ENCODE peak calls at places on chromosomes 5 and 9, in five cellular contexts. One of them, this sample, is unnamed.

GRCh38 chr5:124395287-124395686 is 351.2 kb downstream of the ZNF608 start:
- DNase-seq in mesothelial cell of epicardium: no peak
- DNase-seq in fibroblast of mammary gland: no peak
- DNase-seq in cardiac muscle cell: peak
- DNase-seq in stomach: no peak
- DNase-seq in this sample: no peak

GRCh38 chr5:1172670-1173404 is 28.6 kb upstream of the SLC6A19 start:
- DNase-seq in stomach: no peak
- DNase-seq in mesothelial cell of epicardium: no peak
- DNase-seq in fibroblast of mammary gland: no peak
- DNase-seq in cardiac muscle cell: no peak
- DNase-seq in this sample: no peak

GRCh38 chr5:36820900-36821299 is 55.7 kb upstream of the NIPBL start:
- DNase-seq in stomach: no peak
- DNase-seq in mesothelial cell of epicardium: no peak
- DNase-seq in fibroblast of mammary gland: no peak
- DNase-seq in cardiac muscle cell: no peak
- DNase-seq in this sample: no peak

GRCh38 chr9:26463841-26464240 is 428.8 kb downstream of the CAAP1 start:
- DNase-seq in mesothelial cell of epicardium: no peak
- DNase-seq in fibroblast of mammary gland: no peak
- DNase-seq in cardiac muscle cell: no peak
- DNase-seq in stomach: no peak
- DNase-seq in this sample: no peak

GRCh38 chr9:304519-305185 is 90.0 kb downstream of the DOCK8 start:
- DNase-seq in cardiac muscle cell: no peak
- DNase-seq in stomach: no peak
- DNase-seq in fibroblast of mammary gland: no peak
- DNase-seq in mesothelial cell of epicardium: no peak
- DNase-seq in this sample: no peak

GRCh38 chr9:68443560-68443959 is 87.1 kb downstream of the PGM5 start:
- DNase-seq in cardiac muscle cell: no peak
- DNase-seq in mesothelial cell of epicardium: no peak
- DNase-seq in stomach: no peak
- DNase-seq in fibroblast of mammary gland: no peak
- DNase-seq in this sample: no peak

GRCh38 chr5:139979943-139980342 is 63.2 kb downstream of the NRG2 start:
- DNase-seq in cardiac muscle cell: no peak
- DNase-seq in fibroblast of mammary gland: no peak
- DNase-seq in mesothelial cell of epicardium: no peak
- DNase-seq in stomach: no peak
- DNase-seq in this sample: no peak

GRCh38 chr9:35696520-35697215 is 6.9 kb upstream of the TPM2 start:
- DNase-seq in cardiac muscle cell: peak
- DNase-seq in stomach: peak
- DNase-seq in fibroblast of mammary gland: peak
- DNase-seq in mesothelial cell of epicardium: peak
- DNase-seq in this sample: peak

GRCh38 chr9:79129865-79130480 is 441.8 kb upstream of the TLE4 start:
- DNase-seq in stomach: peak
- DNase-seq in cardiac muscle cell: peak
- DNase-seq in fibroblast of mammary gland: peak
- DNase-seq in mesothelial cell of epicardium: peak
- DNase-seq in this sample: no peak

GRCh38 chr9:68480807-68481206 is 59.9 kb downstream of the TMEM252 start:
- DNase-seq in cardiac muscle cell: no peak
- DNase-seq in mesothelial cell of epicardium: no peak
- DNase-seq in stomach: no peak
- DNase-seq in fibroblast of mammary gland: no peak
- DNase-seq in this sample: no peak

GRCh38 chr9:136977223-136978072 is at the start of gene PTGDS:
- DNase-seq in cardiac muscle cell: no peak
- DNase-seq in fibroblast of mammary gland: peak
- DNase-seq in mesothelial cell of epicardium: no peak
- DNase-seq in stomach: no peak
- DNase-seq in this sample: no peak

GRCh38 chr9:114205171-114206015 is 50.1 kb downstream of the COL27A1 start:
- DNase-seq in mesothelial cell of epicardium: peak
- DNase-seq in cardiac muscle cell: no peak
- DNase-seq in stomach: no peak
- DNase-seq in fibroblast of mammary gland: no peak
- DNase-seq in this sample: no peak

GRCh38 chr5:33272288-33272687 is 168.5 kb upstream of the TARS1 start:
- DNase-seq in mesothelial cell of epicardium: no peak
- DNase-seq in stomach: no peak
- DNase-seq in fibroblast of mammary gland: peak
- DNase-seq in cardiac muscle cell: no peak
- DNase-seq in this sample: no peak

GRCh38 chr5:179806250-179807045 is at the start of gene MGAT4B:
- DNase-seq in cardiac muscle cell: peak
- DNase-seq in fibroblast of mammary gland: peak
- DNase-seq in stomach: peak
- DNase-seq in mesothelial cell of epicardium: peak
- DNase-seq in this sample: peak

DNA sequence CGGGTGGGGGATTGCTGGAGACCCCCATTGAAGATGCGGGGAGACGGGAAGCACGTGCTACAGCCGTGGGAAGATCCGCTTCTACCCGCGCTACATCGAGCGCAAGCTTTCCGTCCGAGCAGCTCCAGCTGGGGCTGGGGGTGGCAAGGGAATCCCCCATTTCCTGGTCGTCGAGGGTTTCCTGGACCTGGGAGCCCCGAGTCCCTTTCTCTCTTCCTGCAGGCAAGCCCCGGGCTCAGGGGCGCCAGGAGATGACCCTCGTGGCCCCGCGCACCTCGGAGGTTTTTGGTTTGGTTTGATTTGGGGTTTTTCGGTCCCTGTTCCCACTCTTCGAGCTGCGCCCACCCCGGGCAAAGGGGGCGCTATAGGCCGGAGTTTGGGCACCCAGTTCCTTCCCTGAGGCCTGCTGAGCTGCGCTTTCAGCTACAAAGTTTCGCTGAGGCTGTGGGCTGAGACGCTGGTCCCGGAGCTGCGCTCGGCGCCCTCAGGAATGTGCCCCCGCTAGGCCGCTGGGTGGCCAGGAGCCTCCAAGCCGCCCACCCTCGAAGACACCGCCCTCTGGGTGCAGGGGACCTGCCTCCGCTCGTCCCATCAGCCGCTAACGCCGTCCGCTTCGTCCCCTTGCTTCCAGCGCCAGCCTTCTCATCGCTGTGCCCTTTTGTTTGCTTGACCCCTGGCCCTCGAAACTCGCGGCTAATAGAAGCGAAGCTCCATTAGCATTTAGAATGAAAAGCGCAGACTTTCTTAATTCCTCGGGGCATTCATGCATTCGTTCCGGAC is 2.9 kb downstream of the NR4A3 start:
- DNase-seq in cardiac muscle cell: peak
- DNase-seq in fibroblast of mammary gland: no peak
- DNase-seq in mesothelial cell of epicardium: peak
- DNase-seq in stomach: peak
- DNase-seq in this sample: peak
- TF ChIP-seq CTCF in cardiac muscle cell: peak
- TF ChIP-seq CTCF in fibroblast of mammary gland: peak
- TF ChIP-seq CTCF in mesothelial cell of epicardium: peak
- TF ChIP-seq CTCF in stomach: peak
- TF ChIP-seq CTCF in this sample: peak

DNA sequence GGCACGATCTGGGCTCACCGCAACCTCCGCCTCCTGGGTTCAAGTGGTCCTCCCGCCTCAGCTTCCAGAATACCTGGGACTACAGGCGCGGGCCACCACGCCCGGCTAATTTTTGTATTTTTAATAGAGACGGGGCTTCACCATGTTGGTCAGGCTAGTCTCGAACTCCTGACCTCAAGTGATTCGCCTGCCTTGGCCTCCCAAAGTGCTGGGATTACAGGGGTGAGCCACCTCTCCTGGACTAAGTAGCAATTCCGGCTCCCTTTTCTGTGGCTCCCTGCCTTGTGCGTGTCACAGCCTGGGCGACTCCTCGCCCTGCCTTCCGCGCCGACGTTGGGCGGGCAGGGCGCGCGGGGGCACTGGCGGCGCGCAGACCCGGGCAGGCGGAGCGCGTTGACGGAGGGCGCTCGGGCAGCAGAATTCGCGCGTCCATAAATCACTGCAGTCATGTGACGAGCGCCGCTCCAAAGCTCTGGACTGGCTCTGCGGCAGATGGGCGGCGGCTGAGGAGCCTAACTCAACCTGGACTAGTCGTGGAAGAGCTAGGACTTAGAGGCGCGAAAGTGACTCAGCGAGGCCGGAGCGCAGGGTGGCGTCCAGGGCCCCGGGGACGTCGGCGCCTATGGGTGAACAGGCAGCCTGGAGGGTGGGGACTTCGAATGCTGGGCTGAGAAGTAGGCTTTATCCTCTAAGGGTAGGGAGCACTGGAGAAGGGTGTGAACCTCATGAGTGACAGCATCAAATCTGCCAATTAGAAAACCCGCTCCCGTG is 1.4 kb upstream of the CIZ1 start:
- DNase-seq in fibroblast of mammary gland: peak
- DNase-seq in cardiac muscle cell: no peak
- DNase-seq in stomach: peak
- DNase-seq in mesothelial cell of epicardium: no peak
- DNase-seq in this sample: peak
- TF ChIP-seq CTCF in fibroblast of mammary gland: no peak
- TF ChIP-seq CTCF in cardiac muscle cell: peak
- TF ChIP-seq CTCF in stomach: no peak
- TF ChIP-seq CTCF in mesothelial cell of epicardium: no peak
- TF ChIP-seq CTCF in this sample: peak

GRCh38 chr9:121198512-121199042 is 3.1 kb downstream of the RAB14 start:
- DNase-seq in cardiac muscle cell: no peak
- DNase-seq in mesothelial cell of epicardium: no peak
- DNase-seq in fibroblast of mammary gland: no peak
- DNase-seq in stomach: no peak
- DNase-seq in this sample: no peak

GRCh38 chr9:121194730-121195129 is 6.9 kb downstream of the RAB14 start:
- DNase-seq in mesothelial cell of epicardium: no peak
- DNase-seq in cardiac muscle cell: no peak
- DNase-seq in fibroblast of mammary gland: no peak
- DNase-seq in stomach: no peak
- DNase-seq in this sample: no peak

GRCh38 chr9:121199921-121200320 is 1.7 kb downstream of the RAB14 start:
- DNase-seq in stomach: no peak
- DNase-seq in cardiac muscle cell: no peak
- DNase-seq in mesothelial cell of epicardium: no peak
- DNase-seq in fibroblast of mammary gland: no peak
- DNase-seq in this sample: no peak

GRCh38 chr9:121196389-121196788 is 5.3 kb downstream of the RAB14 start:
- DNase-seq in fibroblast of mammary gland: no peak
- DNase-seq in cardiac muscle cell: no peak
- DNase-seq in stomach: no peak
- DNase-seq in mesothelial cell of epicardium: no peak
- DNase-seq in this sample: no peak

GRCh38 chr9:121197135-121197534 is 4.5 kb downstream of the RAB14 start:
- DNase-seq in cardiac muscle cell: no peak
- DNase-seq in stomach: no peak
- DNase-seq in fibroblast of mammary gland: no peak
- DNase-seq in mesothelial cell of epicardium: no peak
- DNase-seq in this sample: no peak
- TF ChIP-seq CTCF in cardiac muscle cell: no peak
- TF ChIP-seq CTCF in stomach: no peak
- TF ChIP-seq CTCF in fibroblast of mammary gland: peak
- TF ChIP-seq CTCF in mesothelial cell of epicardium: peak
- TF ChIP-seq CTCF in this sample: no peak

GRCh38 chr9:22009563-22009867 is 410 bp upstream of the CDKN2B start:
- DNase-seq in cardiac muscle cell: no peak
- DNase-seq in stomach: no peak
- DNase-seq in mesothelial cell of epicardium: no peak
- DNase-seq in fibroblast of mammary gland: no peak
- DNase-seq in this sample: no peak

GRCh38 chr9:22010881-22011625 is 1.9 kb upstream of the CDKN2B start:
- DNase-seq in fibroblast of mammary gland: peak
- DNase-seq in cardiac muscle cell: peak
- DNase-seq in stomach: no peak
- DNase-seq in mesothelial cell of epicardium: peak
- DNase-seq in this sample: no peak

GRCh38 chr9:22005700-22006605 is 3.2 kb downstream of the CDKN2B start:
- DNase-seq in fibroblast of mammary gland: no peak
- DNase-seq in mesothelial cell of epicardium: no peak
- DNase-seq in cardiac muscle cell: no peak
- DNase-seq in stomach: no peak
- DNase-seq in this sample: no peak

GRCh38 chr9:22005083-22005699 is 3.9 kb downstream of the CDKN2B start:
- DNase-seq in mesothelial cell of epicardium: no peak
- DNase-seq in stomach: no peak
- DNase-seq in fibroblast of mammary gland: no peak
- DNase-seq in cardiac muscle cell: peak
- DNase-seq in this sample: no peak

GRCh38 chr9:22008662-22009562 is at the start of gene CDKN2B:
- DNase-seq in cardiac muscle cell: peak
- DNase-seq in mesothelial cell of epicardium: peak
- DNase-seq in fibroblast of mammary gland: peak
- DNase-seq in stomach: peak
- DNase-seq in this sample: peak
- TF ChIP-seq CTCF in cardiac muscle cell: peak
- TF ChIP-seq CTCF in mesothelial cell of epicardium: peak
- TF ChIP-seq CTCF in fibroblast of mammary gland: peak
- TF ChIP-seq CTCF in stomach: peak
- TF ChIP-seq CTCF in this sample: peak

GRCh38 chr5:54090495-54091084 is 219.8 kb downstream of the ARL15 start:
- DNase-seq in mesothelial cell of epicardium: no peak
- DNase-seq in stomach: no peak
- DNase-seq in fibroblast of mammary gland: peak
- DNase-seq in cardiac muscle cell: no peak
- DNase-seq in this sample: no peak
- TF ChIP-seq CTCF in mesothelial cell of epicardium: no peak
- TF ChIP-seq CTCF in stomach: no peak
- TF ChIP-seq CTCF in fibroblast of mammary gland: peak
- TF ChIP-seq CTCF in cardiac muscle cell: peak
- TF ChIP-seq CTCF in this sample: peak

DNA sequence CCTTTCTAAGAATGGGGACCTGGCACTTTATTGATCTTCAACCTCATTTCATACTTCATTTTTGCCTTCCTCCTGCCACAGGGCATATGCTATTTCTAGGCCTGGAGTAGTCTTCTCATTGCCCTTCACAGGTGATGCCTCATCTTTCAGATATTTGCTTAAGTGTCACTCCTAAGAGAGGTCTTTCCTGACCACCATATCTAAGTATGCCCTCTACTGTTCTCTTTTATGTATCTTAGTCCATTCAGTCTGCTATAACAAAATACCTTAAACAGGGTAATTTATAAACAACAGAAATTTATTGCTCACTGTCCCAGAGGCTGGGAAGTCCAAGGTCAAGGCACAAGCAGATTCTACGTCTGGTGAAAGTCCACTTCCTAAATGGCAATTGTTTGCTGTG is 99.1 kb downstream of the ADAMTS6 start:
- DNase-seq in cardiac muscle cell: no peak
- DNase-seq in mesothelial cell of epicardium: no peak
- DNase-seq in fibroblast of mammary gland: peak
- DNase-seq in stomach: no peak
- DNase-seq in this sample: no peak
- TF ChIP-seq CTCF in cardiac muscle cell: no peak
- TF ChIP-seq CTCF in mesothelial cell of epicardium: no peak
- TF ChIP-seq CTCF in fibroblast of mammary gland: no peak
- TF ChIP-seq CTCF in stomach: no peak
- TF ChIP-seq CTCF in this sample: no peak